ENCODE peak calls at places on chromosomes 13 and 19, in seven cellular contexts. F is hippocampal formation; R is activated CD8-positive, alpha-beta T cell treated with anti-CD3 and anti-CD28 coated beads for 36 hours; G is NCI-H1105; H is activated CD4-positive, alpha-beta T cell treated with anti-CD3 and anti-CD28 coated beads, Interleukin-2, amount 10 ng/mL, durations not matched to agents 7 days and 5 days; A is CD8-positive, alpha-beta T cell; J is stimulated activated CD4-positive, alpha-beta T cell treated with anti-CD3 and anti-CD28 coated beads, Interleukin-12 subunit alpha, Interleukin-12 subunit beta, amount 100 ng/mL, for 48 hours. S is an unnamed sample.

GRCh38 chr13:28716511-28716910 is 2.3 kb downstream of the SLC46A3 start:
- DNase-seq in F (no peak), A (no peak), H (no peak), J (no peak), R (no peak), G (no peak), S (peak)

GRCh38 chr13:43769552-43769951 is 17.2 kb downstream of the ENOX1 start:
- DNase-seq in F (no peak), J (no peak), A (no peak), R (no peak), G (no peak), H (no peak), S (no peak)

GRCh38 chr19:33905473-33905936 is 108.8 kb downstream of the KCTD15 start:
- DNase-seq in R (no peak), F (no peak), H (no peak), G (no peak), A (no peak), J (no peak), S (no peak)

GRCh38 chr19:33373701-33374405 is at the start of gene CEBPG:
- DNase-seq in J (peak), A (no peak), F (no peak), R (peak), G (peak), H (peak), S (no peak)

GRCh38 chr19:1251503-1252220 is 3.3 kb downstream of the MIDN start:
- DNase-seq in R (peak), H (peak), G (no peak), J (no peak), A (peak), F (peak), S (no peak)

GRCh38 chr13:99442273-99442895 is 58.9 kb upstream of the TM9SF2 start:
- DNase-seq in G (no peak), J (no peak), F (peak), R (peak), H (peak), A (no peak), S (peak)

GRCh38 chr13:34967851-34968562 is 25.9 kb downstream of the NBEA start:
- DNase-seq in R (no peak), F (no peak), A (no peak), J (no peak), G (peak), H (no peak), S (no peak)

GRCh38 chr13:112748947-112749346 is 59.1 kb downstream of the ATP11A start:
- DNase-seq in G (no peak), F (peak), H (no peak), A (no peak), R (no peak), J (no peak), S (no peak)

GRCh38 chr13:66965146-66965545 is 265.0 kb downstream of the PCDH9 start:
- DNase-seq in A (no peak), J (no peak), F (no peak), G (no peak), H (no peak), R (no peak), S (no peak)

GRCh38 chr13:45446181-45446580 is 18.6 kb upstream of the COG3 start:
- DNase-seq in R (no peak), F (no peak), J (no peak), A (no peak), H (no peak), G (no peak), S (no peak)

GRCh38 chr19:1307320-1307719 is 21.6 kb downstream of the EFNA2 start:
- DNase-seq in H (no peak), F (no peak), G (no peak), J (no peak), R (no peak), A (no peak), S (no peak)

GRCh38 chr13:74574964-74575728 is 440.9 kb upstream of the KLF12 start:
- DNase-seq in R (no peak), F (peak), J (no peak), H (no peak), G (no peak), A (no peak), S (no peak)

GRCh38 chr13:106526748-106527488 is 8.5 kb downstream of the EFNB2 start:
- DNase-seq in J (no peak), H (no peak), R (no peak), F (no peak), A (no peak), G (no peak), S (no peak)

S was measured in HCT116.